ENCODE peak calls at places on chromosomes 12 and 14, in nine cellular contexts. M is endodermal cell; Z is mesenchymal stem cell; X is colonic mucosa; D is naive thymus-derived CD4-positive, alpha-beta T cell; L is A673; T is OCI-LY7; O is PC-3; Q is endothelial cell of umbilical vein. P is an unnamed sample. For H3K36me3, the result is how much of the 10 kb centered on the place peaks cover.

GRCh38 chr14:28759658-28760313 is 6.8 kb upstream of the FOXG1 start:
- DNase-seq in M (peak), Z (no peak), X (no peak), D (no peak), L (no peak), T (no peak), O (no peak), Q (no peak), P (no peak)

GRCh38 chr12:124923906-124924734 is 9.7 kb upstream of the UBC start:
- DNase-seq in M (peak), Z (peak), X (no peak), D (no peak), L (no peak), T (no peak), O (peak), Q (no peak), P (no peak)

GRCh38 chr12:18578191-18578590 is 159.6 kb downstream of the PLCZ1 start:
- DNase-seq in M (no peak), Z (peak), X (no peak), D (no peak), L (no peak), T (no peak), O (peak), Q (no peak), P (no peak)

GRCh38 chr12:8687846-8688601 is 9.8 kb upstream of the RIMKLB start:
- DNase-seq in M (peak), Z (peak), X (no peak), D (peak), L (peak), T (peak), O (peak), Q (peak), P (no peak)

GRCh38 chr12:99870085-99870484 is 114.7 kb downstream of the ANKS1B start:
- DNase-seq in M (no peak), Z (no peak), X (no peak), D (no peak), L (no peak), T (no peak), O (no peak), Q (no peak), P (no peak)

GRCh38 chr12:30926243-30927209 is at the start of gene TSPAN11:
- DNase-seq in M (peak), Z (peak), X (no peak), D (no peak), L (peak), T (no peak), O (no peak), Q (peak), P (no peak)

GRCh38 chr12:72133497-72134055 is 138.6 kb upstream of the TRHDE start:
- DNase-seq in M (peak), Z (no peak), X (no peak), D (no peak), L (peak), T (no peak), O (peak), Q (no peak), P (no peak)

GRCh38 chr14:77145975-77146740 is 4.6 kb upstream of the ZDHHC22 start:
- DNase-seq in M (peak), Z (no peak), X (no peak), D (no peak), L (no peak), T (no peak), O (no peak), Q (no peak), P (no peak)

GRCh38 chr12:121748571-121749265 is 36.2 kb downstream of the TMEM120B start:
- DNase-seq in M (peak), Z (peak), X (no peak), D (no peak), L (peak), T (no peak), O (peak), Q (peak), P (no peak)

GRCh38 chr12:12349711-12350665 is at the start of gene MANSC1:
- DNase-seq in M (peak), Z (peak), X (peak), D (peak), L (peak), T (no peak), O (peak), Q (peak), P (peak)

DNA sequence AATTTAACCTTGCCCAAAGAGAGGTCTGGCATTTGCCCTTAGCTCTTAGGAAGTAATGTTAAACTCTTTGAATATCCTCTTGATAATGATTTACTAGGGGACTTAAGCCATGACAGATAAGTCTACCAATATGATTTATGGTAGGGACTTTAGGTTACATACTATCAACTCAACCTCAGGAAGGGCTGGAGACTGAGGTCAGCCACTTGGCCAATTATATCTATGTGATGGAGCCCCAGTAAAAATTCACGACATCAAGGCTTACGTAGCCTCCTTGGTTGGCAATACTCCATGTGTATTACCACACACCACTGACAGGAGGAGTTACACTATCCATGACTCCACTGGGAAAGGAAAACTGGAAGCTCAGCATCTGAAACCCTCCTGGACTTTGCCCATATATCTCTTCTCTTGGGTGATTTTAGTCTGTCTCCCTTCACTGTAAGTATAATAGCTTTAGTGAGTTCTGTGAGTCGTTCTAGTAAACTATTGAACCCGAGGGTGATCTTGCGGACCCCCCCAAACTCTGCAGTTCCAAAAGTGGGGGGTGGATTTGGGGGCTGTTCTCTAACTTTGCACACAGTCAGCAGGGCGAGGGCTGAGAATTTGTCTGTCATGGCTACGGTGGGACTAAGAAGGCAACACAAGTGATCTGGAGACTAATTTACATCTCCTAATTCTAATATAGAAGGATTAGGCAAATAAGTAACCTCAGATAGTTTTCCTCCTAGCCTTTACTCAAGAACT is 62.3 kb downstream of the R3HDM2 start:
- DNase-seq in M (no peak), Z (peak), X (peak), D (no peak), L (no peak), T (no peak), O (no peak), Q (no peak), P (no peak)
- H3K36me3 ChIP-seq in M (under half), Z (under half), X (under half), D (under half), L (under half), T (under half), O (under half), Q (under half), P (under half)

GRCh38 chr14:94655169-94655710 is 43.0 kb downstream of the SERPINA3 start:
- DNase-seq in M (no peak), Z (no peak), X (no peak), D (no peak), L (no peak), T (no peak), O (no peak), Q (no peak), P (no peak)
- H3K27ac ChIP-seq in M (no peak), Z (no peak), X (no peak), D (no peak), L (no peak), T (no peak), O (no peak), Q (no peak), P (no peak)

DNA sequence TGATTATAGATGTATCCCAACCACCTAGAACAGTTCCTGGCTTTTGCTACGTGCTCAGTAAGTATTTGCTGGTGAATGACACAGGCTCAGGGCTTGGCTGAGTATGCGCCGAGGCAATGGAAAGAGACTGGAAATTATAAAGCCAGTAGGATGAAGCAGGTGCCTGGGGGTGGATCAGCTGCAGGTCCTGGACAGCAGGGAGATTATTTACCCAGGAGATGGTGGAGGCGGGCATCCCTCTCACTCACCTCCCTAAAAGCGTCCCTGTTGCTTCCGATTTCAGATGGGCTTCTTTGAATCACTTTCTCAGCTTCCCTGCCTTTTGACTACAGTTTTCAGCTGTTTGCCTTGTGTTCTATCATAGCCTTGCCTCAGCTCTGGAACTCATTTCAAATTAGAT is 6.4 kb downstream of the SLC6A13 start:
- DNase-seq in M (no peak), Z (no peak), X (no peak), D (no peak), L (no peak), T (no peak), O (no peak), Q (no peak), P (no peak)
- H3K36me3 ChIP-seq in M (under half), Z (under half), X (under half), D (under half), L (under half), T (under half), O (under half), Q (under half), P (under half)

GRCh38 chr14:101518611-101519048 is 42.7 kb upstream of the DIO3 start:
- DNase-seq in M (no peak), Z (no peak), X (peak), D (no peak), L (no peak), T (no peak), O (no peak), Q (no peak), P (peak)

GRCh38 chr14:101520621-101521305 is 40.5 kb upstream of the DIO3 start:
- DNase-seq in M (no peak), Z (no peak), X (no peak), D (no peak), L (no peak), T (no peak), O (no peak), Q (no peak), P (no peak)

GRCh38 chr14:101519090-101519489 is 42.2 kb upstream of the DIO3 start:
- DNase-seq in M (no peak), Z (no peak), X (no peak), D (no peak), L (no peak), T (no peak), O (no peak), Q (no peak), P (no peak)

GRCh38 chr14:101521978-101522377 is 39.3 kb upstream of the DIO3 start:
- DNase-seq in M (no peak), Z (no peak), X (no peak), D (no peak), L (no peak), T (no peak), O (no peak), Q (no peak), P (no peak)

GRCh38 chr14:101521306-101521935 is 39.9 kb upstream of the DIO3 start:
- DNase-seq in M (no peak), Z (no peak), X (no peak), D (no peak), L (no peak), T (no peak), O (no peak), Q (no peak), P (no peak)
- H3K27ac ChIP-seq in M (no peak), Z (no peak), X (no peak), D (no peak), L (no peak), T (no peak), O (no peak), Q (no peak), P (no peak)

GRCh38 chr12:25855716-25856115 is 102.8 kb upstream of the RASSF8 start:
- DNase-seq in M (no peak), Z (no peak), X (no peak), D (no peak), L (no peak), T (no peak), O (no peak), Q (peak), P (no peak)
- H3K36me3 ChIP-seq in M (under half), Z (under half), X (under half), D (under half), L (under half), T (under half), O (under half), Q (under half), P (under half)

GRCh38 chr12:131847456-131847855 is 19.3 kb downstream of the MMP17 start:
- DNase-seq in M (no peak), Z (no peak), X (no peak), D (no peak), L (no peak), T (no peak), O (no peak), Q (no peak), P (no peak)
- H3K27ac ChIP-seq in M (no peak), Z (no peak), X (no peak), D (no peak), L (no peak), T (no peak), O (no peak), Q (no peak), P (no peak)

GRCh38 chr12:91804533-91804932 is 341.1 kb downstream of the BTG1 start:
- DNase-seq in M (peak), Z (no peak), X (no peak), D (no peak), L (no peak), T (no peak), O (peak), Q (no peak), P (no peak)

GRCh38 chr12:91805031-91805430 is 340.6 kb downstream of the BTG1 start:
- DNase-seq in M (no peak), Z (no peak), X (no peak), D (no peak), L (no peak), T (no peak), O (no peak), Q (no peak), P (no peak)

DNA sequence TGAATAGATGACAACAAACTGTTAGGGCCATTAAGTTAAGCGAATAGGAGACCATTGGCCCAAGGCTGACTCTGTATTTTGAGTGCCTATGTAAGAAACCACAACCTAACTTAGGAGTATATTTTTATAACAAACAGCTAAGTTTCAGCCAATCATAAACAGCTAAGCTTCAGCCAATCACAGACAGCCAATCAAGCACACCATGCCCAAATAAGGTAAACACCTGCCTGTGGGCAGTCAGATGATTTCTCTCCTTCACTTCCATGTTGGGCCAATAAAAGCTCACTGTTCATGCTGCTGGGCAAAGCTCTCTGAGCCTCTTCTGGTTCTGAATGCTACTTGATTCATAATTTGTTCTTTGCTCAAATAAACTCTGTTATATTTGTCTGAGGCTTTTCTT is 344.6 kb downstream of the BTG1 start:
- DNase-seq in M (no peak), Z (no peak), X (no peak), D (no peak), L (no peak), T (no peak), O (no peak), Q (no peak), P (no peak)
- H3K36me3 ChIP-seq in M (under half), Z (under half), X (under half), D (under half), L (under half), T (under half), O (under half), Q (under half), P (under half)

DNA sequence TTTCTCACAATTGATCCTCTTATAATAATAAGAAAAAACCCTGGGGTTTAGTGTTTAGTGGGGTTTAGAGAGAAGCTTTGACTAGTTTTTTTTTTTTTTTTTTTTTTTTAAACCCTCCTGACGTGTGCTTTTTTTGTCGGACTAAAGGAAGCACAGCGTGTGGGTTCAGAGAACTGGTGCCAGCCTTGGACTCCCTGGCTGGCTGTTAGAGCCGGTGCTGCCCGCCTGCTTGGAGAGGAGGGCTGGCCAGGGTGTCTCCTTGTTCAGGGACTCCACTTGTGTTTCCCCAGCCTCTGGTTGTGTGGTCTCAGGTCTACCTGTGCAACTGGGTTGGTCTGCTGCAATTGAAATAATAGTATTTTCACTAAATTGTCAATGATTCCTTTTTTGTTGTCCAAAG is 54.1 kb upstream of the ASPG start:
- DNase-seq in M (no peak), Z (no peak), X (no peak), D (no peak), L (no peak), T (no peak), O (no peak), Q (no peak), P (no peak)
- H3K27ac ChIP-seq in M (no peak), Z (no peak), X (no peak), D (no peak), L (no peak), T (no peak), O (no peak), Q (no peak), P (no peak)